ENCODE peak calls at places on chromosomes 1 and 21, in nine cellular contexts. One of them, this sample, is unnamed.

GRCh38 chr1:10832703-10833102 is 36.3 kb upstream of the CASZ1 start:
- DNase-seq in PC-3: no peak
- DNase-seq in fibroblast of pulmonary artery: no peak
- DNase-seq in astrocyte: no peak
- DNase-seq in cardiac fibroblast: no peak
- DNase-seq in B cell: no peak
- DNase-seq in brain microvascular endothelial cell: no peak
- DNase-seq in gastrocnemius medialis: no peak
- DNase-seq in spleen: no peak
- DNase-seq in this sample: no peak

GRCh38 chr1:218164930-218165686 is 120.0 kb upstream of the RRP15 start:
- DNase-seq in PC-3: peak; percentile 61
- DNase-seq in fibroblast of pulmonary artery: peak; percentile 4
- DNase-seq in astrocyte: peak; percentile 2
- DNase-seq in cardiac fibroblast: peak; percentile 1
- DNase-seq in B cell: no peak
- DNase-seq in brain microvascular endothelial cell: no peak
- DNase-seq in gastrocnemius medialis: peak; percentile 17
- DNase-seq in spleen: peak; percentile 65
- DNase-seq in this sample: no peak

GRCh38 chr1:71490432-71490831 is 409.6 kb upstream of the ZRANB2 start:
- DNase-seq in PC-3: peak; percentile 80
- DNase-seq in fibroblast of pulmonary artery: peak; percentile 53
- DNase-seq in astrocyte: peak; percentile 42
- DNase-seq in cardiac fibroblast: peak; percentile 39
- DNase-seq in B cell: no peak
- DNase-seq in brain microvascular endothelial cell: no peak
- DNase-seq in gastrocnemius medialis: no peak
- DNase-seq in spleen: no peak
- DNase-seq in this sample: no peak

GRCh38 chr1:27575861-27576331 is 28.0 kb downstream of the AHDC1 start:
- DNase-seq in PC-3: peak; percentile 51
- DNase-seq in fibroblast of pulmonary artery: peak; percentile 44
- DNase-seq in astrocyte: no peak
- DNase-seq in cardiac fibroblast: peak; percentile 57
- DNase-seq in B cell: no peak
- DNase-seq in brain microvascular endothelial cell: no peak
- DNase-seq in gastrocnemius medialis: peak; percentile 94
- DNase-seq in spleen: peak; percentile 87
- DNase-seq in this sample: no peak

GRCh38 chr1:235938714-235939487 is 72.2 kb upstream of the LYST start:
- DNase-seq in PC-3: no peak
- DNase-seq in fibroblast of pulmonary artery: peak; percentile 44
- DNase-seq in astrocyte: no peak
- DNase-seq in cardiac fibroblast: peak; percentile 39
- DNase-seq in B cell: peak; percentile 61
- DNase-seq in brain microvascular endothelial cell: no peak
- DNase-seq in gastrocnemius medialis: no peak
- DNase-seq in spleen: no peak
- DNase-seq in this sample: no peak

GRCh38 chr1:147316968-147317367 is 74.5 kb downstream of the CHD1L start:
- DNase-seq in PC-3: no peak
- DNase-seq in fibroblast of pulmonary artery: no peak
- DNase-seq in astrocyte: no peak
- DNase-seq in cardiac fibroblast: no peak
- DNase-seq in B cell: no peak
- DNase-seq in brain microvascular endothelial cell: no peak
- DNase-seq in gastrocnemius medialis: no peak
- DNase-seq in spleen: no peak
- DNase-seq in this sample: no peak

GRCh38 chr1:218371927-218372672 is 27.0 kb downstream of the TGFB2 start:
- DNase-seq in PC-3: no peak
- DNase-seq in fibroblast of pulmonary artery: peak; percentile 80
- DNase-seq in astrocyte: peak; percentile 70
- DNase-seq in cardiac fibroblast: peak; percentile 73
- DNase-seq in B cell: no peak
- DNase-seq in brain microvascular endothelial cell: no peak
- DNase-seq in gastrocnemius medialis: no peak
- DNase-seq in spleen: no peak
- DNase-seq in this sample: no peak

GRCh38 chr1:8276932-8277331 is 41.0 kb upstream of the SLC45A1 start:
- DNase-seq in PC-3: no peak
- DNase-seq in fibroblast of pulmonary artery: no peak
- DNase-seq in astrocyte: no peak
- DNase-seq in cardiac fibroblast: no peak
- DNase-seq in B cell: no peak
- DNase-seq in brain microvascular endothelial cell: no peak
- DNase-seq in gastrocnemius medialis: no peak
- DNase-seq in spleen: no peak
- DNase-seq in this sample: no peak

GRCh38 chr1:199687321-199687720 is 340.2 kb upstream of the NR5A2 start:
- DNase-seq in PC-3: peak; percentile 11
- DNase-seq in fibroblast of pulmonary artery: peak; percentile 12
- DNase-seq in astrocyte: peak; percentile 75
- DNase-seq in cardiac fibroblast: no peak
- DNase-seq in B cell: no peak
- DNase-seq in brain microvascular endothelial cell: peak; percentile 16
- DNase-seq in gastrocnemius medialis: no peak
- DNase-seq in spleen: no peak
- DNase-seq in this sample: no peak

DNA sequence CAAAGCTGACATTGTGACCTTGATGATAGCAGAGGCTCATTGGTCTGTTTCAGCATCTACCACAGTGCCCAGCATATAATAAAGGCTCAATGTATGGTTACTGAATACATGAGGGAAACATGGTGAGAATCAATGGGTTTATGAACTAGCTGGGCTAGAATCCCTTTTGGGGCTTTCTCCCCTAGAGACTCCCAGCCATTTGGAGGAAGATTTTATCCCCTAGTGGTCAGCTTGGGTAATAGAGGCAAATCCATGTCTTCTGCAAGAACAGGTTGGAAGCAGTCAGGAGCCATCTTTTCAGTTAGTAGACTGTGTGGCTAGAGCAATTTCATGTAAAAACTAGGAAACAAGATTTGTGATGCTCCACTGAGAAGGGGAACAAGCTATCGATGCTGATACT is 15.8 kb upstream of the REG4 start:
- DNase-seq in PC-3: peak; percentile 14
- DNase-seq in fibroblast of pulmonary artery: no peak
- DNase-seq in astrocyte: no peak
- DNase-seq in cardiac fibroblast: no peak
- DNase-seq in B cell: no peak
- DNase-seq in brain microvascular endothelial cell: no peak
- DNase-seq in gastrocnemius medialis: no peak
- DNase-seq in spleen: no peak
- DNase-seq in this sample: no peak
- TF ChIP-seq CTCF in PC-3: peak; percentile 58
- TF ChIP-seq CTCF in fibroblast of pulmonary artery: peak; percentile 49
- TF ChIP-seq CTCF in astrocyte: peak; percentile 44
- TF ChIP-seq CTCF in cardiac fibroblast: peak; percentile 48
- TF ChIP-seq CTCF in B cell: no peak
- TF ChIP-seq CTCF in brain microvascular endothelial cell: peak; percentile 61
- TF ChIP-seq CTCF in gastrocnemius medialis: no peak
- TF ChIP-seq CTCF in spleen: no peak
- TF ChIP-seq CTCF in this sample: peak; percentile 67

DNA sequence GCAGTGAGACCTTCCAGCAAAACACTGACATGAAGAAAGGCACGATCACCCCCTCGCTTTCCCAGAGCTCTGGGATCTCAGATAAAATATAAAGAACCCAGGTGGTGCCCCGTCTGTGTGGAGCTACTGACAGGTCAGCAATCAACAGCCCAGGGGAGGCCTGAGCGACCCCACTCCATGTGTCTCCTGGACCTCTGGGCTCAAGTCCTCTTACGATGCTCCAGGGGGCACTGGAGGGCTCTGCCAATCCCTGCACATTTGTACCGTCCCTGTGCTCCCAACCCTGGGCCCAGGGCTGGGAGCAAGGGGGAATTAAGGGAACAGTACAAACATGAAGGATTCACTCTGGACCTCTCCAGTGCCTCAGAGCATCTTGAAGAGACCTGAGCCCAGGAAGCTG is 12.5 kb downstream of the S100A7A start:
- DNase-seq in PC-3: no peak
- DNase-seq in fibroblast of pulmonary artery: no peak
- DNase-seq in astrocyte: no peak
- DNase-seq in cardiac fibroblast: no peak
- DNase-seq in B cell: no peak
- DNase-seq in brain microvascular endothelial cell: no peak
- DNase-seq in gastrocnemius medialis: no peak
- DNase-seq in spleen: no peak
- DNase-seq in this sample: no peak
- TF ChIP-seq CTCF in PC-3: peak; percentile 39
- TF ChIP-seq CTCF in fibroblast of pulmonary artery: no peak
- TF ChIP-seq CTCF in astrocyte: no peak
- TF ChIP-seq CTCF in cardiac fibroblast: no peak
- TF ChIP-seq CTCF in B cell: no peak
- TF ChIP-seq CTCF in brain microvascular endothelial cell: no peak
- TF ChIP-seq CTCF in gastrocnemius medialis: no peak
- TF ChIP-seq CTCF in spleen: no peak
- TF ChIP-seq CTCF in this sample: no peak

GRCh38 chr1:86499987-86500593 is 31.4 kb downstream of the CLCA1 start:
- DNase-seq in PC-3: peak; percentile 63
- DNase-seq in fibroblast of pulmonary artery: peak; percentile 45
- DNase-seq in astrocyte: no peak
- DNase-seq in cardiac fibroblast: peak; percentile 41
- DNase-seq in B cell: no peak
- DNase-seq in brain microvascular endothelial cell: no peak
- DNase-seq in gastrocnemius medialis: no peak
- DNase-seq in spleen: no peak
- DNase-seq in this sample: no peak
- TF ChIP-seq CTCF in PC-3: peak; percentile 99
- TF ChIP-seq CTCF in fibroblast of pulmonary artery: peak; percentile 90
- TF ChIP-seq CTCF in astrocyte: peak; percentile 72
- TF ChIP-seq CTCF in cardiac fibroblast: peak; percentile 82
- TF ChIP-seq CTCF in B cell: peak; percentile 100
- TF ChIP-seq CTCF in brain microvascular endothelial cell: peak; percentile 52
- TF ChIP-seq CTCF in gastrocnemius medialis: peak; percentile 60
- TF ChIP-seq CTCF in spleen: peak; percentile 68
- TF ChIP-seq CTCF in this sample: peak; percentile 66

DNA sequence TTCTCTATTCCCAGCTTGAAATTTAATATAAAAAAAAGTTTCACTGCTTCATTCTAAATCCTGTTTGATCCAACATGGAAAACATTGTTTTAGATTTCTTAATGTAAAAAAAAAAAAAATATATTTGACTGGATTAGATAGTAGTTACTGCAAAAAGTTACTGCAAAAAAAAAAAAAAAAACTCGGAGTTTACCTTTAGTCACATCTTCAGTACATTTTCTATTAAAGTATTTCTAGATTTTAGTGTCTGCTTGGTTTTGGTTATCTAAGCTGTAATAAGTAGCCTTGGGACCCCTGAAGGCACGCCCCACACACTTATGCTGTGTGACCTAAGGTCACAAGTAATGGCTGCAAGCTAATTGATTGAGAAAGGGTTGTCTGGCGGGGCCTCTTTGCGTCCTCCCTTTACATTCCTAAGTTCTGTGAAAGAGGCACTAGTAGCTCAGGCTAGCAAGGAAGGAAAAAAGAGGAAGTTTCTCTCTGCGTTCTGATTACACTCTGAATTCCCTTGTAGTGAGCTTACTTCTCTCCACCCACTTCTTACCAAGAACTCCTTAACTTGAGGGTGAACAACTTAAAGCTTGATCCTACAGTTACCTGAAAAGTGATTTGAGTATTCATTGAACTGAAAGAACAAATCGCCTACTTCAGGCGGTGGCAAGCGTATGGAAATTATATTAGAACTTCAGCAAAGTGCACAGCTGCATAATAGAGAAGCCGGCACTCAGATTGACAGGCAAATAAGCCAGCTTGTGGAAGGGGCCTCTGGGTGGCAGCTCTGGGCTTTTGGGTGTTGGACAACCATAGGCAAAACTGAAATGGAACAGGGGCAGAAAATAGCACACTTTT is 464.2 kb downstream of the USP25 start:
- DNase-seq in PC-3: peak; percentile 35
- DNase-seq in fibroblast of pulmonary artery: peak; percentile 88
- DNase-seq in astrocyte: peak; percentile 91
- DNase-seq in cardiac fibroblast: peak; percentile 84
- DNase-seq in B cell: no peak
- DNase-seq in brain microvascular endothelial cell: peak; percentile 80
- DNase-seq in gastrocnemius medialis: peak; percentile 80
- DNase-seq in spleen: no peak
- DNase-seq in this sample: no peak
- TF ChIP-seq CTCF in PC-3: no peak
- TF ChIP-seq CTCF in fibroblast of pulmonary artery: peak; percentile 33
- TF ChIP-seq CTCF in astrocyte: peak; percentile 22
- TF ChIP-seq CTCF in cardiac fibroblast: peak; percentile 36
- TF ChIP-seq CTCF in B cell: no peak
- TF ChIP-seq CTCF in brain microvascular endothelial cell: peak; percentile 60
- TF ChIP-seq CTCF in gastrocnemius medialis: no peak
- TF ChIP-seq CTCF in spleen: no peak
- TF ChIP-seq CTCF in this sample: no peak

This sample was measured in GM12864.